ENCODE peak calls at places on chromosome 14, in six cellular contexts. M is GM12878, R is upper lobe of left lung, K is suprapubic skin, X is HCT116, Q is breast epithelium. B is an unnamed sample.

GRCh38 chr14:31203414-31203742 is 4.2 kb downstream of the HECTD1 start:
- DNase-seq in M (no peak), R (no peak), X (no peak), K (no peak), Q (no peak), B (no peak)

GRCh38 chr14:100587248-100587762 is at the start of gene BEGAIN:
- DNase-seq in Q (no peak), X (no peak), R (no peak), M (no peak), K (no peak), B (no peak)

GRCh38 chr14:104827173-104828055 is 26.5 kb downstream of the ZBTB42 start:
- DNase-seq in Q (no peak), R (peak; percentile 89), M (no peak), X (peak; percentile 48), K (no peak), B (peak; percentile 74)

GRCh38 chr14:72439707-72440106 is 454.2 kb downstream of the DPF3 start:
- DNase-seq in X (no peak), R (no peak), K (no peak), M (peak; percentile 28), Q (no peak), B (no peak)

GRCh38 chr14:90168425-90169105 is 87.8 kb upstream of the PSMC1 start:
- DNase-seq in K (no peak), R (no peak), M (no peak), X (no peak), Q (no peak), B (no peak)

GRCh38 chr14:95290769-95291440 is 28.8 kb downstream of the CLMN start:
- DNase-seq in X (no peak), M (no peak), R (no peak), K (peak; percentile 79), Q (peak; percentile 93), B (no peak)

GRCh38 chr14:101199028-101199770 is 295.7 kb upstream of the RTL1 start:
- DNase-seq in X (no peak), R (no peak), M (no peak), K (no peak), Q (no peak), B (peak; percentile 36)

GRCh38 chr14:75258079-75258802 is 20.4 kb upstream of the FOS start:
- DNase-seq in X (no peak), Q (no peak), K (peak; percentile 91), M (no peak), R (no peak), B (peak; percentile 91)

GRCh38 chr14:101008631-101009336 is 105.3 kb upstream of the RTL1 start:
- DNase-seq in R (no peak), K (peak; percentile 58), Q (no peak), X (no peak), M (no peak), B (no peak)

GRCh38 chr14:106625181-106625580 is 1098.8 kb downstream of the TMEM121 start:
- DNase-seq in M (no peak), X (no peak), R (no peak), K (no peak), Q (no peak), B (no peak)

GRCh38 chr14:74910556-74910955 is 12.5 kb downstream of the RPS6KL1 start:
- DNase-seq in R (no peak), Q (no peak), M (no peak), X (no peak), K (no peak), B (no peak)

GRCh38 chr14:104509673-104510072 is 69.9 kb upstream of the C14orf180 start:
- DNase-seq in K (no peak), X (no peak), R (peak; percentile 49), Q (no peak), M (no peak), B (no peak)

GRCh38 chr14:53108292-53108937 is 44.7 kb downstream of the DDHD1 start:
- DNase-seq in Q (no peak), X (no peak), M (no peak), K (no peak), R (no peak), B (no peak)
- H3K4me3 ChIP-seq in Q (peak overlapping the region; percentile 34), X (no peak overlapping the region), M (peak overlapping the region; percentile 63), K (peak overlapping the region; percentile 38), R (peak overlapping the region; percentile 36), B (peak overlapping the region; percentile 1)

GRCh38 chr14:50231475-50232275 is at the start of gene SOS2:
- DNase-seq in M (peak; percentile 43), K (peak; percentile 90), X (peak; percentile 62), R (peak; percentile 97), Q (peak; percentile 80), B (peak; percentile 94)
- TF ChIP-seq POLR2AphosphoS5 in M (peak; percentile 54), K (peak; percentile 60), X (no peak), R (peak; percentile 82), Q (peak; percentile 53), B (peak; percentile 91)

DNA sequence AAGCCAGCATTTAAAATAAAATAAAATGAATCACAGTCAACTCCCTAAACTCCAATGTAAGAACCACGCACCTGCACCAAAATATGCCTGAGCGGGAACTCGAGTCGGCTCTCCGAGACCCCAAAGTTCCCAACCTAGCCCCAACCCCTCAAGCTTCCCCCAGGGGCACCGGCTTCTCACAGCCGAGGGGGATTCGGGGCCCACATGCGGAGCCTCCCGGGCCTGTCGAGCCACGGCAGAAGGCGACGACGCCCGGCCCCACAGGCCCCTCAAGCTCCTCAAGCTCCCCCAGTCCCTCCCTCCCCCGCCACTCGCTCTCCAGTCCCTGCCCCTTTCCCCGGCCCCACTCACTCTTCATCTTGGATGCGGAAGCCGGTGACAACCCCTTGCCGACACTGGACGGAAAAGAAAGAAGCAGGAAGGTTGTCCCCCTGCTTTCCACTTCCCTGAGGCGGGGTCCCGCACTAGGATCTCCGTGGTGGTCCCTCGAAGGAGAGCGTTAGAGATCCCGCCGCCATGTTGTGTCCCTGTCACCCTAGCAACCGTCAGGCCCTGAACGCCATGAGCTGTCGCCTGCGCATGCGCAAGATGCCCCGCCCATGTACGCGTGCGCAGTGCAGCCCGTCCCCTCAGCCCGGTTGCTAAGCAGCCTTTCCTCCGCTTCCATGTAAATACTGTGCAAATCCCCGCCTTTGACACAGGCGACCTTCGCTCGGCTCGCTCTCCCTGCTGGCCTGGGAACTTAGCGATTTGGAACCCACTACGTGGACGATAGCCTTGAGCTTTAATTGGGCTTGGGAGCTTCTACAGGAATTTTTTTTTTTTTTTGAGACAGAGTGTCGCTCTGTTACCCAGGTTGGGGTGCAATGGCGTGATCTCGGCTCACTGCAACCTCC is at the start of gene MOK:
- DNase-seq in X (peak; percentile 92), Q (peak; percentile 94), M (peak; percentile 92), K (peak; percentile 97), R (peak; percentile 100), B (peak; percentile 97)
- TF ChIP-seq POLR2A in X (no peak), Q (peak; percentile 22), M (no peak), K (no peak), R (peak; percentile 38), B (no peak)

GRCh38 chr14:34711808-34712712 is 2.3 kb downstream of the CFL2 start:
- DNase-seq in M (no peak), K (no peak), X (no peak), Q (no peak), R (no peak), B (no peak)
- H3K4me3 ChIP-seq in M (peak overlapping the region; percentile 57), K (no peak overlapping the region), X (no peak overlapping the region), Q (peak overlapping the region; percentile 2), R (peak overlapping the region; percentile 7), B (no peak overlapping the region)

GRCh38 chr14:93085916-93086315 is 29.8 kb downstream of the ITPK1 start:
- DNase-seq in Q (no peak), X (no peak), K (no peak), R (no peak), M (no peak), B (no peak)
- TF ChIP-seq POLR2AphosphoS5 in Q (no peak), X (no peak), K (no peak), R (no peak), M (no peak), B (no peak)

DNA sequence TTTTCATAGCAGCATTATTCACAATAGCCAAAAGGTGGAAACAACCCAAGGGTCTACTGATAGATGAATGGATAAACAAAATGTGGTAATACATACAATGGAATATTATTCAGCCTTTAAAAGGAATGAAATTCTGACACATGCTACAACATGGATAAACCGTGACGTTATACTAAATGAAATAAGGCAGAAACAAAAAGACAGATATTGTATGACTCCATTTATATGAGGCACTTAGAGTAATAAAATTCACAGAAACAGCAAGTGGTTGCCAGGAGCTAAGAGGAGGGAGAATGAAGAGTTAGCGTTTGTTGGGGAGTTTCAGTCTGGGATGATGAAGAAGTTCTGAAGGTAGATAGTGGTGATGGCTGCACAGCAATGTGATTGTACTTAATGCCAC is 76.6 kb downstream of the DCAF5 start:
- DNase-seq in K (no peak), R (no peak), M (no peak), X (no peak), Q (no peak), B (no peak)
- TF ChIP-seq POLR2A in K (no peak), R (no peak), M (no peak), X (no peak), Q (no peak), B (no peak)

DNA sequence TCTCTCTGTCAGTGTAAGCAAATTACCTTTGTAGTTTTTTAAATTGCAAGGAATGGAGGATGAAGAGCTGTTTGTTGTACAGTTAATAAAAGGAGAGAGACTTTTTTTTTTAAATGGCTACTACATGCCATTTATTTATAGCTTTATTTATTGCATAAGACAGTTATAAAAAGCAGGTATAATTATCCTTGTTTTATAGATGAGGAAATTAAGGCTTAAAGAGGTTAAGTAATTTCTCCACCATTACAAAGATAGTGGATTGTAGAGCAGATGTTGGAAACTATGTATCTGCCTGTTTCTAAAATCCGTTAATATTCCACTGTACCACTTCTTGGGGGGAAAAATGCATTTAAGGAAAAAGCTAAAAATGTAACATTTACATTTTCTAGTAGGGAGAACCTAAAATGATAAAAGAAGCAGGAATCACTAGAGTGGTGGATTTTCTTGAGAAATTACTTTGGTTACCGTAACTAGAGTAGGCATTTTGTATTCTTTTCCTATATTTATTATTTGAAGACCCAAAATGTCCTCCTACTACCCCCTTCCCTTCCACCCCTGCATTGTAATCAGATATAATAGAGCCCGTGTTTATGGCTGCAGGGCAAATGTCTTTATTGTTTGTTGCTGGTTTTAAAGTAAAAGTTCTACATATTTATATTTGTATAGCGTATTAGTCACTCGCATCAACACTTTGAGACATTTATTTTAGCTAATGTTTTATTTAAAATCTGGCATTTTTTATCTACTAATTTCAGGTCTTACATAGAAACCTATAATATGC is 2.3 kb downstream of the SNAPC1 start:
- DNase-seq in K (no peak), Q (no peak), M (no peak), R (no peak), X (no peak), B (no peak)
- H3K4me3 ChIP-seq in K (peak overlapping the region; percentile 91), Q (no peak overlapping the region), M (peak overlapping the region; percentile 53), R (peak overlapping the region; percentile 95), X (no peak overlapping the region), B (no peak overlapping the region)

B was measured in sigmoid colon.